ENCODE peak calls at places on chromosomes 2 and 18, in six cellular contexts. V is GM23248, W is PC-3, U is HCT116, D is SK-N-SH, M is MM.1S. X is an unnamed sample.

GRCh38 chr2:18516112-18516511 is 44.3 kb downstream of the RDH14 start:
- DNase-seq in V (peak; percentile 46), W (peak; percentile 39), U (no peak), D (no peak), M (no peak), X (no peak)

GRCh38 chr2:198957183-198957582 is 500.6 kb downstream of the SATB2 start:
- DNase-seq in V (peak; percentile 50), W (no peak), U (no peak), D (no peak), M (no peak), X (no peak)

GRCh38 chr2:220847587-220847986 is 724.5 kb downstream of the EPHA4 start:
- DNase-seq in V (peak; percentile 93), W (peak; percentile 85), U (no peak), D (no peak), M (no peak), X (no peak)

GRCh38 chr18:45566025-45566740 is 49.1 kb upstream of the SLC14A2 start:
- DNase-seq in V (peak; percentile 94), W (no peak), U (no peak), D (no peak), M (no peak), X (no peak)

GRCh38 chr2:207683879-207684627 is 27.4 kb upstream of the CCNYL1 start:
- DNase-seq in V (peak; percentile 78), W (peak; percentile 96), U (peak; percentile 60), D (no peak), M (no peak), X (no peak)

GRCh38 chr2:195535911-195536522 is 121.0 kb upstream of the SLC39A10 start:
- DNase-seq in V (no peak), W (no peak), U (no peak), D (no peak), M (peak; percentile 90), X (no peak)

GRCh38 chr2:232376260-232376659 is 2.3 kb upstream of the ALPP start:
- DNase-seq in V (no peak), W (no peak), U (no peak), D (no peak), M (no peak), X (no peak)

GRCh38 chr2:174952607-174953006 is 52.6 kb downstream of the CHN1 start:
- DNase-seq in V (no peak), W (no peak), U (no peak), D (no peak), M (no peak), X (no peak)

GRCh38 chr2:178163395-178163794 is 30.9 kb upstream of the OSBPL6 start:
- DNase-seq in V (peak; percentile 50), W (peak; percentile 12), U (no peak), D (no peak), M (no peak), X (no peak)

GRCh38 chr18:79919089-79919488 is 32.4 kb downstream of the SLC66A2 start:
- DNase-seq in V (no peak), W (no peak), U (no peak), D (no peak), M (no peak), X (no peak)

GRCh38 chr2:64455031-64455332 is 1.0 kb downstream of the LGALSL start:
- DNase-seq in V (no peak), W (no peak), U (no peak), D (no peak), M (no peak), X (no peak)

GRCh38 chr2:179995735-179996134 is 11.4 kb downstream of the CWC22 start:
- DNase-seq in V (no peak), W (no peak), U (no peak), D (no peak), M (no peak), X (no peak)

GRCh38 chr18:56097561-56098095 is 509.6 kb upstream of the TCF4 start:
- DNase-seq in V (no peak), W (no peak), U (no peak), D (peak; percentile 7), M (no peak), X (no peak)

GRCh38 chr2:128836559-128837100 is 518.0 kb upstream of the HS6ST1 start:
- DNase-seq in V (no peak), W (no peak), U (no peak), D (no peak), M (no peak), X (peak; percentile 21)

GRCh38 chr2:138110453-138111083 is 146.3 kb downstream of the HNMT start:
- DNase-seq in V (no peak), W (no peak), U (no peak), D (no peak), M (no peak), X (no peak)

GRCh38 chr2:233287871-233288270 is 19.7 kb upstream of the SAG start:
- DNase-seq in V (no peak), W (no peak), U (no peak), D (no peak), M (no peak), X (no peak)

GRCh38 chr18:23540867-23541266 is 37.6 kb downstream of the RMC1 start:
- DNase-seq in V (no peak), W (no peak), U (no peak), D (no peak), M (peak; percentile 62), X (no peak)

GRCh38 chr2:121635371-121635770 is 13.9 kb downstream of the CLASP1 start:
- DNase-seq in V (no peak), W (peak; percentile 15), U (no peak), D (no peak), M (no peak), X (no peak)

GRCh38 chr2:182818541-182819308 is 47.7 kb downstream of the FRZB start:
- DNase-seq in V (no peak), W (no peak), U (no peak), D (peak; percentile 2), M (no peak), X (no peak)

GRCh38 chr2:7989823-7990222 is 692.0 kb upstream of the ID2 start:
- DNase-seq in V (no peak), W (no peak), U (no peak), D (no peak), M (no peak), X (no peak)
- H3K9me2 ChIP-seq in V (no peaks in the 10 kb centered on the region), W (no peaks in the 10 kb centered on the region), U (no peaks in the 10 kb centered on the region), D (no peaks in the 10 kb centered on the region), M (no peaks in the 10 kb centered on the region), X (no peaks in the 10 kb centered on the region)

GRCh38 chr2:144801325-144801724 is 281.4 kb upstream of the ZEB2 start:
- DNase-seq in V (no peak), W (no peak), U (no peak), D (no peak), M (no peak), X (no peak)
- H3K9ac ChIP-seq in V (no peak overlapping the region), W (no peak overlapping the region), U (no peak overlapping the region), D (no peak overlapping the region), M (no peak overlapping the region), X (no peak overlapping the region)

DNA sequence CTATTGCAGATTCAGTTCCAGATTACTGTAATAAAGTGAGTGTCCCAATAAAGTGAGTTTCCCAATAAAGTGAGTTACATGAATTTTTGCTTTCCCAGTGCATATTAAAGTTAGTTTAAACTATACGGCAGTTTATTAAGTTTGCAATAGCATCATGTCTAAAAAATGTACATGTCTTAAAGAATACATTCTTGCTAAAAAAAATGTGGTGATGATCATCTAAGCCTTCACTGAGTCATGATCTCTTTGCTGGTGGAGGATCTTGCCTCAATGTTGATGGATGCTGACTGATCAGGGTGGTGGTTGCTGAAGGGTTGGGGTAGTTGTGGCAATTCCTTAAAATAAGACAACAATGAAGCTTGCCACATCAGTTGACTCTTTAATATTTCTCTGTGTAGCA is 664.2 kb downstream of the TDRD15 start:
- DNase-seq in V (no peak), W (no peak), U (no peak), D (no peak), M (no peak), X (no peak)
- H3K27ac ChIP-seq in V (no peak overlapping the region), W (no peak overlapping the region), U (no peak overlapping the region), D (no peak overlapping the region), M (no peak overlapping the region), X (no peak overlapping the region)

DNA sequence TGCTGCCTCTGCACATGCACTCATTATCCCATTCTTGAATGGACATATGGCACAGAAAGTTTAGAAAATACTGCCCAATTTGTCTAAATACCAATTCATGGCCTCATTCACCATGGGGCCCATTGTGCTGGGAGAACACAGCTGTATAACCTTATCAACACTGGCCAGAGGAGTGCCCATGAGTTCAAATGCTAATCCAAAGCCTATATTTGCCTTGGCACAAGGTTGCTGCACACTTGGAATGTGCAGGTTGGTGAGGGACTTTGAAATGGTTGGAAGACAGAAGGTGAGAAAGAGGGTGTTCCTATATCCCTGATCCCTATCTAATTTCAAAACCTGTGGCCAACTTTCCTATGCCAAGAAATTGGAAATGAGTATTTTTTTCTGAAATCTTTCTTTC is 693.9 kb upstream of the ID2 start:
- DNase-seq in V (no peak), W (no peak), U (no peak), D (no peak), M (no peak), X (no peak)
- H3K9me2 ChIP-seq in V (no peaks in the 10 kb centered on the region), W (no peaks in the 10 kb centered on the region), U (no peaks in the 10 kb centered on the region), D (no peaks in the 10 kb centered on the region), M (no peaks in the 10 kb centered on the region), X (no peaks in the 10 kb centered on the region)

GRCh38 chr2:215407061-215407460 is 28.8 kb downstream of the FN1 start:
- DNase-seq in V (no peak), W (no peak), U (no peak), D (no peak), M (no peak), X (no peak)

GRCh38 chr2:215404357-215404719 is 31.5 kb downstream of the FN1 start:
- DNase-seq in V (no peak), W (no peak), U (no peak), D (no peak), M (no peak), X (peak; percentile 23)

GRCh38 chr2:215403441-215404356 is 32.2 kb downstream of the FN1 start:
- DNase-seq in V (no peak), W (no peak), U (no peak), D (no peak), M (no peak), X (no peak)

GRCh38 chr2:215407596-215408264 is 28.1 kb downstream of the FN1 start:
- DNase-seq in V (peak; percentile 63), W (no peak), U (no peak), D (no peak), M (no peak), X (no peak)

DNA sequence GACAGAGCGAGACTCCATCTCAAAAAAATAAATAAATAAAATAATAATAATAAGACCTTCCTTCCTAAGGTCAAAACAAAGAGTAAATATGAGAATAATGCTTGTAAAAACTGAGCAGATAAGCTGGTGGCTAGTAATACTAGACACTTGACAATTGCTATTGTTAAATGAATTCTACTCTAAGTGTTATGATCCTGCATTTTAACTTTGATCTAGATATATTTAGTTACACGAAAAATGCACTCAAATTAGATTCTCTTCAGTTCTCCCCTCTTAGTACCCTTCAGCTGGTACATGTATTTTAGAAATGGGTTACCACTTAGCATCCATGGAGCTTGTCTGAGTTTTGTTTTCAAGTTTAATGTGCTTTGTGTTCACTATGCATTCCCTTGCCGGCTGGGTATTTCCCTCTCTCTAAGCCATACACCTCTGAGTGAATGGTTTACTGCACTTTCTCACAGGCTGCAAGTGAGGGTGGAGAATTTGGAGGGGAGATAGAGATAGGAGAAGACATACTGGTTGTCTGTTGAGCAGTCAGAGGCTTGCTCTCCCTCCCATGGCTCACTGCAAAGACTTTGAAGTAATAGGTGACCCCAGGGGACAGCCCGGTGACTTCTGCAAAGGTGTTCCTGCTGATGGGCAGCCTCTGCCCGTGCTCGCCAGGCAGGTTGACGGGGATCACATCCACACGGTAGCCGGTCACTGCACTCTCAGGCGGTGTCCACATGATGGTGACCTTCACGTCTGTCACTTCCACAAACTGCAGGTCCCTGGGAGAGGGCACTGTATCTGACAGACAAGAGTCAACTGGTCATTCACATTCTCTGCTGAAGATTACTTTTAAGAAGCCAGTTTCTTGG is 29.9 kb downstream of the FN1 start:
- DNase-seq in V (no peak), W (no peak), U (no peak), D (no peak), M (no peak), X (peak; percentile 27)
- H3K9ac ChIP-seq in V (peak overlapping the region; percentile 50), W (no peak overlapping the region), U (no peak overlapping the region), D (no peak overlapping the region), M (no peak overlapping the region), X (no peak overlapping the region)